ENCODE peak calls at places on chromosomes 5 and 9, in eight cellular contexts. K is sigmoid colon, E is cardiac muscle cell, Q is GM23248, Z is upper lobe of left lung, B is fibroblast of lung, I is psoas muscle, P is trophoblast cell. J is an unnamed sample. For H3K4me1 and H3K9me3, the result is how much of the 10 kb centered on the place peaks cover.

GRCh38 chr5:67431191-67431590 is 234.6 kb upstream of the CD180 start:
- DNase-seq in B (peak), I (no peak), Q (peak), K (no peak), Z (no peak), P (peak), E (no peak), J (no peak)

GRCh38 chr5:39214912-39215709 is 4.3 kb downstream of the FYB1 start:
- DNase-seq in I (no peak), Z (no peak), E (no peak), Q (no peak), B (no peak), P (no peak), K (no peak), J (no peak)

GRCh38 chr5:136067422-136067821 is 38.6 kb downstream of the TGFBI start:
- DNase-seq in K (no peak), P (no peak), B (no peak), E (no peak), Q (peak), Z (no peak), I (no peak), J (no peak)

GRCh38 chr9:90953805-90954204 is 152.2 kb downstream of the SYK start:
- DNase-seq in Q (no peak), K (no peak), P (no peak), Z (no peak), B (no peak), I (no peak), E (no peak), J (no peak)

GRCh38 chr5:112419596-112420110 is 576 bp upstream of the EPB41L4A start:
- DNase-seq in Z (peak), B (peak), E (peak), K (peak), Q (peak), P (peak), I (peak), J (peak)

GRCh38 chr5:53426517-53426839 is 54.0 kb upstream of the FST start:
- DNase-seq in Z (no peak), I (no peak), P (no peak), E (no peak), B (no peak), Q (no peak), K (no peak), J (no peak)

GRCh38 chr9:127977877-127978647 is 2.7 kb downstream of the EEIG1 start:
- DNase-seq in Z (no peak), Q (peak), B (peak), K (peak), P (no peak), E (peak), I (peak), J (peak)

GRCh38 chr9:107242073-107243063 is 40.7 kb upstream of the RAD23B start:
- DNase-seq in I (no peak), Q (peak), Z (no peak), K (no peak), B (peak), P (no peak), E (no peak), J (no peak)

GRCh38 chr5:156552855-156553358 is 225.9 kb downstream of the SGCD start:
- DNase-seq in K (no peak), B (no peak), E (no peak), I (peak), Z (no peak), P (no peak), Q (no peak), J (no peak)

GRCh38 chr5:54793612-54794436 is 191.6 kb downstream of the ESM1 start:
- DNase-seq in K (no peak), Q (peak), B (no peak), E (no peak), Z (no peak), I (no peak), P (no peak), J (no peak)

GRCh38 chr5:141742866-141743651 is 61.0 kb upstream of the ARAP3 start:
- DNase-seq in I (no peak), E (peak), K (no peak), Z (peak), B (peak), P (no peak), Q (peak), J (no peak)

GRCh38 chr9:83574482-83574881 is 36.3 kb upstream of the FRMD3 start:
- DNase-seq in P (no peak), I (no peak), K (no peak), E (no peak), Z (no peak), B (no peak), Q (no peak), J (no peak)

GRCh38 chr9:98121096-98121495 is 2.1 kb upstream of the TRIM14 start:
- DNase-seq in B (no peak), K (no peak), Q (peak), E (no peak), P (no peak), I (no peak), Z (no peak), J (no peak)

GRCh38 chr5:131224387-131225191 is 39.3 kb upstream of the CDC42SE2 start:
- DNase-seq in K (no peak), Z (no peak), I (peak), B (no peak), Q (no peak), E (no peak), P (no peak), J (peak)

GRCh38 chr5:87339986-87340385 is 72.3 kb downstream of the RASA1 start:
- DNase-seq in Z (no peak), K (no peak), B (no peak), I (no peak), P (no peak), Q (no peak), E (no peak), J (no peak)

GRCh38 chr9:35774907-35775635 is 16.3 kb upstream of the NPR2 start:
- DNase-seq in P (no peak), Z (no peak), K (peak), E (no peak), Q (no peak), B (no peak), I (no peak), J (peak)

GRCh38 chr9:109483771-109484442 is 14.2 kb downstream of the PTPN3 start:
- DNase-seq in Q (no peak), I (no peak), K (no peak), Z (no peak), E (no peak), P (no peak), B (no peak), J (no peak)

GRCh38 chr5:74360535-74361210 is 279.9 kb downstream of the ENC1 start:
- DNase-seq in E (no peak), I (peak), Z (no peak), Q (no peak), P (no peak), K (no peak), B (peak), J (no peak)

GRCh38 chr9:129348890-129349570 is 171.0 kb upstream of the IER5L start:
- DNase-seq in B (no peak), P (no peak), Q (no peak), Z (no peak), I (no peak), K (no peak), E (no peak), J (no peak)

GRCh38 chr9:134063088-134063875 is 4.5 kb downstream of the BRD3 start:
- DNase-seq in K (peak), P (no peak), Z (peak), Q (no peak), B (no peak), E (no peak), I (no peak), J (no peak)

GRCh38 chr5:135598691-135599395 is 20.1 kb upstream of the CXCL14 start:
- DNase-seq in Z (no peak), E (no peak), B (no peak), P (no peak), Q (no peak), K (no peak), I (no peak), J (no peak)

GRCh38 chr9:123551636-123552203 is 195.7 kb downstream of the CRB2 start:
- DNase-seq in B (no peak), Z (no peak), P (no peak), Q (no peak), K (no peak), E (no peak), I (no peak), J (no peak)
- H3K27ac ChIP-seq in B (no peak), Z (no peak), P (no peak), Q (no peak), K (no peak), E (no peak), I (no peak), J (no peak)

GRCh38 chr5:5179079-5179478 is 38.9 kb downstream of the ADAMTS16 start:
- DNase-seq in K (no peak), E (no peak), Q (no peak), P (no peak), I (no peak), Z (no peak), B (no peak), J (no peak)
- H3K4me1 ChIP-seq in K (under half), E (under half), Q (under half), P (under half), I (under half), Z (under half), B (under half), J (under half)

DNA sequence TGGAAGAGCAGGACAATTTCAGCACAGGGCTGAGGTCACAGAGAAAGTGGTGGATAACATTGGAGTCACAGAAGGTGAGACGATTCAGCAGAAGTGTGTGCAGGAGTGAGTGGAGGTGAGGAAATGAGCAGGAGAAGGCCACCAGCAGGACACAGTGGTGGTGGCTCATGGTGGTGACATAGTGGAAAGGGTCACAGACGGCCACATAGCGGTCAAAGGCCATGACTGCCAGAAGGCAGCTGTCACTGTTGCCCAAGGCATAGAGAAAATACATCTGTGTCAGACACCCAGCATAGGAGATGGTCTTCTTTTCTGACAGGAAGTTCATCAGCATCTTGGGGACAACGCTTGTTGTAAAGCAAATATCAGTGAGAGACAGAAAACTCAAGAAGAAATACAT is 15.0 kb downstream of the OR1N2 start:
- DNase-seq in K (no peak), E (no peak), I (no peak), B (no peak), Z (no peak), Q (no peak), P (peak), J (no peak)
- H3K9me3 ChIP-seq in K (under half), E (under half), I (under half), B (under half), Z (under half), Q (under half), P (under half), J (under half)

GRCh38 chr9:92480332-92480771 is 2.0 kb downstream of the ASPN start:
- DNase-seq in Z (no peak), E (no peak), Q (peak), K (no peak), I (no peak), P (no peak), B (peak), J (no peak)
- H3K27ac ChIP-seq in Z (peak), E (peak), Q (peak), K (peak), I (peak), P (peak), B (peak), J (peak)

GRCh38 chr5:2776338-2777302 is 25.1 kb upstream of the IRX2 start:
- DNase-seq in B (no peak), Z (no peak), K (no peak), Q (no peak), P (no peak), I (no peak), E (no peak), J (no peak)

GRCh38 chr5:2782658-2783057 is 31.2 kb upstream of the IRX2 start:
- DNase-seq in K (no peak), B (no peak), Z (no peak), Q (no peak), I (no peak), E (no peak), P (peak), J (no peak)

GRCh38 chr5:2780421-2781171 is 29.1 kb upstream of the IRX2 start:
- DNase-seq in K (no peak), I (no peak), E (no peak), Z (peak), B (no peak), Q (no peak), P (peak), J (no peak)

GRCh38 chr5:2783223-2783622 is 31.7 kb upstream of the IRX2 start:
- DNase-seq in K (no peak), B (no peak), Q (peak), Z (no peak), I (no peak), P (no peak), E (no peak), J (no peak)

DNA sequence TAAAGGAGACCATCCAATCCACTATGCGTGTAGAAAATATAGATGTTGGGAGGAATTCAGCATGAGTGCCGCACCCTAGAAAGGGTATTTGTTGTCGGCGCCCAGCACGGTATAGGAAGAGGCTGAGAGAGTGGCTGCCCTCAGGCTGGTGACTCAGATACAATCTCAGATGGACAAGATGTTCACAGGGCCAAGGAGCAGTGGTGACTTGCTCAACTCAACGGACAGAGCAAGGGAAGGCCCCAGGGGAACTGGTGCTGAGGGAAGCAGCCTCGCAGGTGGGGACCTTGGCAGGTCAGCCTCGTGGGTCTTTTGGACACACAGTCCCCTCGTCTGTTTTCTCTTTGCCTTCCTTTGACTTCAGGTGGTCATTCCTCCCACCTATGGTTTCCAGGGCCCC is 28.0 kb upstream of the IRX2 start:
- DNase-seq in Z (no peak), B (no peak), E (no peak), K (no peak), Q (no peak), I (no peak), P (peak), J (no peak)
- H3K4me1 ChIP-seq in Z (under half), B (under half), E (under half), K (under half), Q (under half), I (under half), P (under half), J (under half)

GRCh38 chr5:94103507-94104245 is 362.3 kb upstream of the POU5F2 start:
- DNase-seq in E (no peak), B (no peak), Q (no peak), P (no peak), K (no peak), I (no peak), Z (no peak), J (no peak)

GRCh38 chr5:94102849-94103248 is 361.4 kb upstream of the POU5F2 start:
- DNase-seq in B (no peak), Q (no peak), P (no peak), K (no peak), I (no peak), Z (no peak), E (no peak), J (no peak)
- H3K9me3 ChIP-seq in B (under half), Q (under half), P (under half), K (under half), I (under half), Z (under half), E (under half), J (under half)

GRCh38 chr9:111963995-111964394 is 67.4 kb downstream of the UGCG start:
- DNase-seq in K (no peak), E (no peak), B (no peak), P (no peak), I (no peak), Q (no peak), Z (no peak), J (no peak)

GRCh38 chr9:111959960-111960359 is 63.3 kb downstream of the UGCG start:
- DNase-seq in E (no peak), Z (no peak), P (peak), B (peak), Q (no peak), K (no peak), I (no peak), J (no peak)

GRCh38 chr9:111961011-111961410 is 64.4 kb downstream of the UGCG start:
- DNase-seq in E (no peak), P (no peak), I (no peak), B (peak), Z (no peak), Q (peak), K (no peak), J (no peak)

GRCh38 chr9:111961575-111961974 is 65.0 kb downstream of the UGCG start:
- DNase-seq in E (no peak), P (no peak), Z (no peak), I (no peak), K (no peak), Q (peak), B (peak), J (no peak)

DNA sequence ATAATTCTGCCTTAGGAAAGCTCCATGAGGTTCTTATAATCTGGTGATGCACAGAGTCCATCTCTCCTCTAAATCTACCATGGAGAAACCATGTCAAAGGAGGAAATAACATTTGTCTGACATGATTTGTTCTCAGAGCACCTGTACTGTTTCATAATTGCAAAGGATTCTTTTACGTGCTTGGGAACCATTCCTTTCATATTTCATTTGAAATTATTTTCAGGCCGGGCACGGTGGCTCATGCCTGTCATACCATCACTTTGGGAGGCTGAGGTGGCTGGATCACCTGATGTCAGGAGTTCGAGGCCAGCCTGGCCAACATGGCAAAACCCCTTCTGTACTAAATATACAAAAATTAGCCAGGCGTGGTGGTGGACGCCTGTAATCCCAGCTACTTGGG is 65.4 kb downstream of the UGCG start:
- DNase-seq in B (peak), Q (no peak), P (peak), E (no peak), Z (no peak), K (no peak), I (no peak), J (no peak)
- H3K27ac ChIP-seq in B (peak), Q (no peak), P (no peak), E (no peak), Z (no peak), K (no peak), I (no peak), J (no peak)

J was measured in heart right ventricle.